ENCODE peak calls at places on chromosomes 16 and 17, in six cellular contexts. One of them, this sample, is unnamed.

GRCh38 chr16:48106445-48106844 is 49.3 kb downstream of the ABCC12 start:
- DNase-seq in mesenchymal stem cell: no peak
- DNase-seq in IMR-90: no peak
- DNase-seq in trophoblast cell: no peak
- DNase-seq in H1: no peak
- DNase-seq in H9: no peak
- DNase-seq in this sample: no peak

GRCh38 chr17:34478244-34478643 is 101.1 kb upstream of the TMEM132E start:
- DNase-seq in H1: no peak
- DNase-seq in trophoblast cell: no peak
- DNase-seq in mesenchymal stem cell: no peak
- DNase-seq in H9: no peak
- DNase-seq in IMR-90: no peak
- DNase-seq in this sample: no peak

GRCh38 chr17:42698736-42699414 is 16.5 kb downstream of the CNTNAP1 start:
- DNase-seq in IMR-90: peak
- DNase-seq in H1: no peak
- DNase-seq in mesenchymal stem cell: peak
- DNase-seq in H9: no peak
- DNase-seq in trophoblast cell: no peak
- DNase-seq in this sample: no peak

GRCh38 chr16:2224183-2224486 is 744 bp downstream of the E4F1 start:
- DNase-seq in H9: no peak
- DNase-seq in IMR-90: peak
- DNase-seq in H1: no peak
- DNase-seq in mesenchymal stem cell: no peak
- DNase-seq in trophoblast cell: no peak
- DNase-seq in this sample: no peak

GRCh38 chr17:83012873-83013778 is 66.3 kb upstream of the METRNL start:
- DNase-seq in trophoblast cell: no peak
- DNase-seq in IMR-90: peak
- DNase-seq in H1: no peak
- DNase-seq in H9: no peak
- DNase-seq in mesenchymal stem cell: peak
- DNase-seq in this sample: no peak

GRCh38 chr16:88686062-88686438 is 257 bp downstream of the SNAI3 start:
- DNase-seq in IMR-90: no peak
- DNase-seq in trophoblast cell: no peak
- DNase-seq in H9: no peak
- DNase-seq in H1: no peak
- DNase-seq in mesenchymal stem cell: peak
- DNase-seq in this sample: no peak

GRCh38 chr16:78277374-78277773 is 177.9 kb downstream of the WWOX start:
- DNase-seq in H1: peak
- DNase-seq in IMR-90: no peak
- DNase-seq in H9: peak
- DNase-seq in mesenchymal stem cell: no peak
- DNase-seq in trophoblast cell: peak
- DNase-seq in this sample: no peak

GRCh38 chr17:75063626-75064025 is 16.6 kb downstream of the KCTD2 start:
- DNase-seq in H9: no peak
- DNase-seq in trophoblast cell: no peak
- DNase-seq in H1: no peak
- DNase-seq in mesenchymal stem cell: no peak
- DNase-seq in IMR-90: no peak
- DNase-seq in this sample: no peak

GRCh38 chr17:4772235-4772613 is 538 bp downstream of the TM4SF5 start:
- DNase-seq in H9: no peak
- DNase-seq in H1: no peak
- DNase-seq in trophoblast cell: no peak
- DNase-seq in mesenchymal stem cell: no peak
- DNase-seq in IMR-90: no peak
- DNase-seq in this sample: no peak

GRCh38 chr17:16158721-16159120 is 56.6 kb downstream of the NCOR1 start:
- DNase-seq in H9: no peak
- DNase-seq in mesenchymal stem cell: no peak
- DNase-seq in H1: no peak
- DNase-seq in trophoblast cell: no peak
- DNase-seq in IMR-90: no peak
- DNase-seq in this sample: no peak

GRCh38 chr16:89417352-89417751 is 73.0 kb downstream of the ANKRD11 start:
- DNase-seq in H9: no peak
- DNase-seq in mesenchymal stem cell: no peak
- DNase-seq in H1: no peak
- DNase-seq in IMR-90: no peak
- DNase-seq in trophoblast cell: no peak
- DNase-seq in this sample: no peak

GRCh38 chr16:31471875-31472558 is at the start of gene TGFB1I1:
- DNase-seq in trophoblast cell: no peak
- DNase-seq in IMR-90: peak
- DNase-seq in mesenchymal stem cell: peak
- DNase-seq in H1: no peak
- DNase-seq in H9: peak
- DNase-seq in this sample: no peak

GRCh38 chr17:48483471-48484131 is 47.2 kb downstream of the HOXB1 start:
- DNase-seq in IMR-90: peak
- DNase-seq in H1: no peak
- DNase-seq in mesenchymal stem cell: peak
- DNase-seq in H9: no peak
- DNase-seq in trophoblast cell: peak
- DNase-seq in this sample: no peak

GRCh38 chr17:40502716-40503115 is 1.3 kb upstream of the TNS4 start:
- DNase-seq in H1: no peak
- DNase-seq in H9: no peak
- DNase-seq in trophoblast cell: no peak
- DNase-seq in IMR-90: no peak
- DNase-seq in mesenchymal stem cell: no peak
- DNase-seq in this sample: no peak

GRCh38 chr16:31052131-31052530 is 18.8 kb downstream of the STX4 start:
- DNase-seq in IMR-90: peak
- DNase-seq in trophoblast cell: peak
- DNase-seq in H9: no peak
- DNase-seq in mesenchymal stem cell: peak
- DNase-seq in H1: no peak
- DNase-seq in this sample: no peak

GRCh38 chr17:78325076-78325712 is 34.7 kb downstream of the SOCS3 start:
- DNase-seq in mesenchymal stem cell: peak
- DNase-seq in H9: no peak
- DNase-seq in IMR-90: peak
- DNase-seq in trophoblast cell: peak
- DNase-seq in H1: no peak
- DNase-seq in this sample: no peak

GRCh38 chr17:48441231-48441711 is 11.3 kb upstream of the SKAP1 start:
- DNase-seq in trophoblast cell: no peak
- DNase-seq in H9: no peak
- DNase-seq in H1: no peak
- DNase-seq in mesenchymal stem cell: no peak
- DNase-seq in IMR-90: no peak
- DNase-seq in this sample: no peak

GRCh38 chr16:58020628-58021521 is 4.7 kb upstream of the MMP15 start:
- DNase-seq in IMR-90: peak
- DNase-seq in H9: no peak
- DNase-seq in H1: no peak
- DNase-seq in mesenchymal stem cell: peak
- DNase-seq in trophoblast cell: peak
- DNase-seq in this sample: no peak

GRCh38 chr16:75264999-75265910 is 13.8 kb upstream of the BCAR1 start:
- DNase-seq in mesenchymal stem cell: peak
- DNase-seq in IMR-90: no peak
- DNase-seq in trophoblast cell: no peak
- DNase-seq in H1: no peak
- DNase-seq in H9: no peak
- DNase-seq in this sample: no peak

GRCh38 chr17:60167095-60167741 is 17.4 kb downstream of the CA4 start:
- DNase-seq in trophoblast cell: no peak
- DNase-seq in IMR-90: no peak
- DNase-seq in mesenchymal stem cell: no peak
- DNase-seq in H9: no peak
- DNase-seq in H1: no peak
- DNase-seq in this sample: no peak

DNA sequence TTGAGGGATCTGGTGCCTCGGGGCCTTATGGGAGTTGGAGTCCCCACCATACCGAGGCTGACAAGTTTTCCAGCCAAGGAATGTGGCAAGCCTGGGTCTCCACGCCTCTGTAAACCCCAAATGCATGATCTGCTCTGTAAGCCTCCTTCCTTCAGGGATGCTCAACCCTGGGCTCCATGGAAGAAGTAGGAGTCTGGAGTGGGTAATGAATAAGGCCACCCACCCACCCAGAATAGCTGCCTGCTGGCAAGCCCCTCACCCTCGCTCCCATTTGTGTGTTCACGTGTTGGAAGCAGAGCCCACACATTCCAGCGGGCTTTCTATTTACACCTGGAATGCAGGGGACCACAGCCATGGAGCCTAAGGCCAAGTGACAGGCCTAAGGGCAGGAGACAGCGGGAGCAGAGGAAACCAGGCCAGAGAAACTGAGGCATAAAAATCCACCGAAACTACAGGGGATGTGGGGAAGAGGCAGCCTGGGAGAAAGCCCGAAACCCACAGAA is 4.4 kb downstream of the DLG4 start:
- DNase-seq in H1: no peak
- DNase-seq in trophoblast cell: no peak
- DNase-seq in IMR-90: no peak
- DNase-seq in H9: no peak
- DNase-seq in mesenchymal stem cell: no peak
- DNase-seq in this sample: no peak
- H2BK5ac ChIP-seq in H1: peak
- H2BK5ac ChIP-seq in trophoblast cell: no peak
- H2BK5ac ChIP-seq in IMR-90: peak
- H2BK5ac ChIP-seq in H9: no peak
- H2BK5ac ChIP-seq in mesenchymal stem cell: no peak
- H2BK5ac ChIP-seq in this sample: peak

GRCh38 chr16:84815446-84815845 is 4.3 kb upstream of the CRISPLD2 start:
- DNase-seq in H1: no peak
- DNase-seq in mesenchymal stem cell: no peak
- DNase-seq in H9: no peak
- DNase-seq in IMR-90: no peak
- DNase-seq in trophoblast cell: no peak
- DNase-seq in this sample: no peak
- H4K91ac ChIP-seq in H1: no peak
- H4K91ac ChIP-seq in mesenchymal stem cell: no peak
- H4K91ac ChIP-seq in H9: no peak
- H4K91ac ChIP-seq in IMR-90: no peak
- H4K91ac ChIP-seq in trophoblast cell: no peak
- H4K91ac ChIP-seq in this sample: no peak

DNA sequence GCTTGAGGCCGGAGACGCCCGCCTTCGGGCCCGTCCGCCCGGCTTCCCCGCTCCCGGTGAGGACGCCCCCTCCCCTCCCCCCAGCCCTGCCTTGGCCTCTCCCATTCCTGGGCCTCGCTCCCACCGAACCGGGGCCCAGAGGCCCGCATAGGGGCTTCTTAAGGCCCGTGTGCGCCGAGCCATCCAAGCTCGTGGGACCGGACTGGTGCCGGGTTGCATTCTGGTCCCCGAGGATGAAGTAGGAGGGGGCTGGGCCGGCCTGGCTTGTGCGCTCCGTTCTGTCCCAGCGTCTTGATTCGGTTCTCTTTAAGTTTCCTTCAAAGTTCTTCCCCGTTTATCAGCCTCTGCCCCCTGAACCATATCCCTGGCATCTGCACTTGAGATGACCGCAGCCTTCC is 488 bp downstream of the SENP3 start:
- DNase-seq in trophoblast cell: no peak
- DNase-seq in H1: no peak
- DNase-seq in IMR-90: no peak
- DNase-seq in mesenchymal stem cell: no peak
- DNase-seq in H9: no peak
- DNase-seq in this sample: no peak
- H3K4ac ChIP-seq in trophoblast cell: peak
- H3K4ac ChIP-seq in H1: no peak
- H3K4ac ChIP-seq in IMR-90: peak
- H3K4ac ChIP-seq in mesenchymal stem cell: peak
- H3K4ac ChIP-seq in H9: no peak
- H3K4ac ChIP-seq in this sample: no peak

GRCh38 chr16:29705030-29705429 is 26.1 kb downstream of the QPRT start:
- DNase-seq in H1: no peak
- DNase-seq in IMR-90: no peak
- DNase-seq in trophoblast cell: no peak
- DNase-seq in mesenchymal stem cell: no peak
- DNase-seq in H9: no peak
- DNase-seq in this sample: no peak

GRCh38 chr16:29714396-29714795 is 31.4 kb downstream of the C16orf54 start:
- DNase-seq in IMR-90: no peak
- DNase-seq in H9: no peak
- DNase-seq in mesenchymal stem cell: no peak
- DNase-seq in trophoblast cell: no peak
- DNase-seq in H1: no peak
- DNase-seq in this sample: no peak

GRCh38 chr16:29710227-29711219 is 31.5 kb downstream of the QPRT start:
- DNase-seq in H1: no peak
- DNase-seq in H9: peak
- DNase-seq in mesenchymal stem cell: peak
- DNase-seq in IMR-90: peak
- DNase-seq in trophoblast cell: peak
- DNase-seq in this sample: no peak

GRCh38 chr16:29712770-29713169 is 33.0 kb downstream of the C16orf54 start:
- DNase-seq in mesenchymal stem cell: no peak
- DNase-seq in H9: no peak
- DNase-seq in H1: no peak
- DNase-seq in trophoblast cell: no peak
- DNase-seq in IMR-90: no peak
- DNase-seq in this sample: no peak

DNA sequence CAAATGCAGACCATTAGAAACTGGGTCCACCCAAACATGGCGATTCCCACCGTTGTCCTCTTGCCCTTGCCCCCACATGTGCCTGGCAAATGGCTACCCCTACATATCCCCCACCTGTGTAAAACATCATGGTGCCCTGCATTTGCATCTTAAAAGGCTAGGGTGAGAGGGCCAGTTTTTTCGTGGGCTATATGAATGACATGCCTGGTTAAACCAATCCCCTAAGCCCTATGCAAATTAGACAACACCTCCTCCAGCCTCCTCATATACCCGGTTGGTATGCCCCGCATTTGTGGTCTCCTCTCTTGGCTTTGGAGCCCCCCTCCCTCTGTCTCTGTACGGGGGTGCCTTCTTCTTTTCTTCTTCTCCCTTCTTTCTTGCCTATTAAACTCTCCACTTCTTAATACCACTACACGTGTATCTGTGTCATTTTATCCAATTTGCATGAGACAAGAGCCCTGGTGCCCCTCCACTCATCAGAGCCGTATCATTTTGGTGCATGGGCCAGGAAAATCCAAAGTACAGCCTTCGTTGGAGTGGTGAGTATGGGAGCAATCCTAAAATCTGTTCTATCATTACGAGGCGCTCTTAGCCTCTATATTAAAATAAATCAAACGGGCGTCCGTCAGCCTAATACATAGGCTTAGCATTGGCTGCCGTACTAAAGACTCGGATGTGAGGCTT is 30.1 kb downstream of the QPRT start:
- DNase-seq in H1: peak
- DNase-seq in trophoblast cell: no peak
- DNase-seq in H9: peak
- DNase-seq in IMR-90: no peak
- DNase-seq in mesenchymal stem cell: no peak
- DNase-seq in this sample: no peak
- H2BK5ac ChIP-seq in H1: peak
- H2BK5ac ChIP-seq in trophoblast cell: no peak
- H2BK5ac ChIP-seq in H9: no peak
- H2BK5ac ChIP-seq in IMR-90: no peak
- H2BK5ac ChIP-seq in mesenchymal stem cell: no peak
- H2BK5ac ChIP-seq in this sample: no peak

GRCh38 chr17:31902693-31903092 is 1.2 kb upstream of the UTP6 start:
- DNase-seq in H9: no peak
- DNase-seq in IMR-90: no peak
- DNase-seq in trophoblast cell: no peak
- DNase-seq in mesenchymal stem cell: no peak
- DNase-seq in H1: no peak
- DNase-seq in this sample: no peak
- H4K91ac ChIP-seq in H9: no peak
- H4K91ac ChIP-seq in IMR-90: no peak
- H4K91ac ChIP-seq in trophoblast cell: no peak
- H4K91ac ChIP-seq in mesenchymal stem cell: no peak
- H4K91ac ChIP-seq in H1: no peak
- H4K91ac ChIP-seq in this sample: no peak